ENCODE peak calls at places on chromosomes 12 and 14, in nine cellular contexts. O is transverse colon, G is GM12891, K is breast epithelium, Q is stomach, W is adrenal gland, D is erythroblast, U is A549, A is upper lobe of left lung. S is an unnamed sample.

GRCh38 chr12:89389755-89390661 is 37.7 kb upstream of the DUSP6 start:
- DNase-seq in G (no peak), Q (no peak), W (peak; percentile 10), U (no peak), O (peak; percentile 29), A (no peak), D (no peak), K (no peak), S (peak; percentile 50)

GRCh38 chr12:106226884-106227640 is 20.8 kb downstream of the CKAP4 start:
- DNase-seq in A (no peak), U (peak; percentile 69), O (no peak), D (peak; percentile 68), G (peak; percentile 43), W (peak; percentile 29), K (no peak), Q (no peak), S (no peak)

GRCh38 chr14:101583006-101583708 is 21.9 kb downstream of the DIO3 start:
- DNase-seq in G (no peak), A (peak; percentile 44), W (no peak), O (no peak), K (no peak), D (no peak), U (no peak), Q (no peak), S (no peak)

GRCh38 chr14:86168376-86168775 is 638.4 kb downstream of the FLRT2 start:
- DNase-seq in G (no peak), D (no peak), U (no peak), W (no peak), Q (no peak), K (no peak), A (no peak), O (no peak), S (no peak)

GRCh38 chr14:89616425-89617141 is 199.6 kb upstream of the FOXN3 start:
- DNase-seq in O (no peak), G (peak; percentile 44), D (peak; percentile 44), A (no peak), K (no peak), Q (no peak), W (no peak), U (no peak), S (no peak)

GRCh38 chr14:94601961-94602391 is 10.2 kb upstream of the SERPINA3 start:
- DNase-seq in Q (peak; percentile 60), O (peak; percentile 51), D (no peak), U (peak; percentile 75), W (peak; percentile 92), A (no peak), G (no peak), K (peak; percentile 85), S (peak; percentile 66)

GRCh38 chr14:104970231-104971068 is 7.7 kb downstream of the AHNAK2 start:
- DNase-seq in O (peak; percentile 64), W (no peak), K (no peak), Q (peak; percentile 40), A (peak; percentile 79), D (no peak), G (no peak), U (peak; percentile 90), S (no peak)

GRCh38 chr14:65074449-65075155 is 27.7 kb downstream of the MAX start:
- DNase-seq in W (no peak), D (no peak), A (no peak), G (no peak), K (no peak), Q (no peak), O (no peak), U (no peak), S (peak; percentile 20)

GRCh38 chr12:64696065-64696741 is 63.0 kb downstream of the GNS start:
- DNase-seq in O (no peak), Q (no peak), G (no peak), D (peak; percentile 29), K (no peak), W (no peak), U (peak; percentile 53), A (no peak), S (no peak)

GRCh38 chr12:123671876-123672275 is 963 bp downstream of the TCTN2 start:
- DNase-seq in O (no peak), A (no peak), Q (no peak), K (no peak), D (no peak), W (no peak), U (no peak), G (no peak), S (no peak)

GRCh38 chr14:99035268-99035667 is 236.7 kb downstream of the BCL11B start:
- DNase-seq in K (no peak), U (no peak), W (peak; percentile 50), O (peak; percentile 41), D (no peak), A (no peak), G (no peak), Q (no peak), S (peak; percentile 38)

GRCh38 chr14:100850841-100851585 is 25.1 kb downstream of the MEG3 start:
- DNase-seq in K (peak; percentile 26), U (peak; percentile 71), A (peak; percentile 82), Q (peak; percentile 71), D (peak; percentile 84), O (peak; percentile 92), W (peak; percentile 80), G (peak; percentile 69), S (peak; percentile 83)

GRCh38 chr12:92971869-92972524 is 42.9 kb upstream of the EEA1 start:
- DNase-seq in U (no peak), O (no peak), D (no peak), A (no peak), W (no peak), K (no peak), Q (no peak), G (no peak), S (no peak)

GRCh38 chr12:32587536-32588346 is 91.4 kb upstream of the DNM1L start:
- DNase-seq in A (no peak), K (no peak), U (no peak), W (no peak), G (no peak), O (no peak), Q (no peak), D (no peak), S (no peak)

GRCh38 chr12:97960741-97961608 is 498.4 kb downstream of the RMST start:
- DNase-seq in G (peak; percentile 13), K (no peak), Q (peak; percentile 28), W (peak; percentile 11), O (no peak), U (peak; percentile 31), A (no peak), D (peak; percentile 31), S (peak; percentile 58)

GRCh38 chr12:30795410-30795659 is 40.6 kb upstream of the CAPRIN2 start:
- DNase-seq in O (no peak), G (no peak), U (no peak), W (no peak), A (no peak), K (no peak), D (peak; percentile 17), Q (no peak), S (no peak)

GRCh38 chr12:70576341-70577282 is 60.6 kb downstream of the PTPRB start:
- DNase-seq in U (peak; percentile 75), Q (no peak), K (no peak), O (no peak), W (no peak), D (peak; percentile 67), G (no peak), A (no peak), S (no peak)

GRCh38 chr14:64234877-64235651 is 59.1 kb downstream of the ESR2 start:
- DNase-seq in A (no peak), D (no peak), K (peak; percentile 48), O (peak; percentile 37), G (no peak), W (no peak), Q (no peak), U (no peak), S (peak; percentile 42)

GRCh38 chr12:110186059-110186458 is 61.9 kb downstream of the IFT81 start:
- DNase-seq in A (no peak), U (no peak), G (no peak), Q (no peak), O (no peak), K (no peak), W (no peak), D (no peak), S (no peak)
- TF ChIP-seq POLR2A in A (no peak), U (no peak), G (no peak), Q (no peak), O (no peak), K (no peak), W (no peak), D (no peak), S (no peak)

DNA sequence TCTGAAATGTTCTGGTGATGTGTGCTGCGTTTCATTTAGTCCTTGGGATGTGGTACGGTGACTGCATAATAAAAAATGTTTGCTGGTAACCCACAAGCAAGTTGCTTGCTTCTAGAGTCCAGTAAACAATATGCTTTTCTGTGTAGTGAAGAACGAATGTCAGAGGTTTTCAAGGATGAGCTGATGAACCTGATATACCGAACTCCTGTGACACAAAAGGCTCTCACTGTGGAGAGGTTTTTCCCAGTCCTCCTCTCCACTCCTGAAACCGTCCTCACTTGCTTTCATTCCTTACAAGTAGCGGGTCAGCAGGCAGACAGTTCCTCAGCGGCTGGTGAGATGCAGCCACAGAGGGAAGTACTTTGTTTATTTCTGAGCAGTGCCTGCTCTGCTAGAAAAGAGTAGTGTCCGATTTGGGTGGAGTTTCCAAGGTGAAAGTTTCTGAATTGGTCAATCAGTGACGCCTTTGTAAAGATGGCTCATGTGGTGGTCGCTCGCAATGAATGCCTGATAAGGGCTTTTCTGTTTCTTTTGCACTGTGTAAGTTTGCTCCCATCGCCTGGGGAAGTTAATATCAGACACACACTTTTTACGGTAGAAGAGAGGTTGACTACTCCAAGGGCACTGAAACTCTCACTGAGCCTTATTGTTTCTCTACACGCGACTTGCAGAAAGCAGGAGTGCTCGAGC is 3.0 kb downstream of the ETV6 start:
- DNase-seq in D (peak; percentile 33), W (peak; percentile 49), U (no peak), Q (peak; percentile 42), K (peak; percentile 61), O (peak; percentile 65), G (no peak), A (no peak), S (no peak)
- TF ChIP-seq POLR2A in D (peak; percentile 8), W (peak; percentile 57), U (no peak), Q (no peak), K (no peak), O (peak; percentile 58), G (peak; percentile 98), A (no peak), S (peak; percentile 22)

GRCh38 chr12:103965590-103966407 is at the start of gene TDG:
- DNase-seq in Q (peak; percentile 98), K (peak; percentile 98), O (peak; percentile 98), A (peak; percentile 96), U (peak; percentile 100), D (peak; percentile 97), W (peak; percentile 99), G (peak; percentile 85), S (peak; percentile 98)
- TF ChIP-seq POLR2A in Q (peak; percentile 69), K (peak; percentile 85), O (peak; percentile 92), A (no peak), U (peak; percentile 71), D (peak; percentile 98), W (peak; percentile 97), G (peak; percentile 92), S (peak; percentile 92)

GRCh38 chr12:2034633-2035420 is 18.0 kb upstream of the CACNA1C start:
- DNase-seq in K (peak; percentile 70), D (peak; percentile 93), A (peak; percentile 98), Q (peak; percentile 90), W (peak; percentile 90), O (peak; percentile 93), G (peak; percentile 88), U (peak; percentile 83), S (peak; percentile 90)
- TF ChIP-seq POLR2A in K (no peak), D (no peak), A (no peak), Q (no peak), W (no peak), O (no peak), G (no peak), U (peak; percentile 37), S (no peak)

S was measured in body of pancreas.